ENCODE peak calls at places on chromosomes 7 and 10, in five cellular contexts. B, R, U, C and K are unnamed samples.
A peak's percentile ranks its signal among the peaks of the same experiment; 100 is the strongest.

GRCh38 chr10:24008164-24009066 is 200.5 kb upstream of the KIAA1217 start:
- DNase-seq in B (no peak), R (peak; percentile 81), U (no peak), C (no peak), K (no peak)

GRCh38 chr7:34138483-34138882 is 233.1 kb downstream of the BMPER start:
- DNase-seq in B (no peak), R (no peak), U (no peak), C (no peak), K (no peak)

GRCh38 chr7:92178928-92179373 is at the start of gene LRRD1:
- DNase-seq in B (peak; percentile 33), R (peak; percentile 83), U (peak; percentile 95), C (peak; percentile 66), K (peak; percentile 83)

GRCh38 chr7:36188923-36189322 is 35.9 kb downstream of the EEPD1 start:
- DNase-seq in B (no peak), R (no peak), U (no peak), C (no peak), K (no peak)

GRCh38 chr7:139807009-139807408 is 22.1 kb upstream of the TBXAS1 start:
- DNase-seq in B (no peak), R (peak; percentile 46), U (no peak), C (no peak), K (no peak)

GRCh38 chr10:96387151-96387550 is 28.3 kb upstream of the OPALIN start:
- DNase-seq in B (no peak), R (no peak), U (no peak), C (no peak), K (no peak)

GRCh38 chr10:43898592-43898991 is 249.9 kb upstream of the ZNF32 start:
- DNase-seq in B (no peak), R (no peak), U (no peak), C (no peak), K (no peak)

GRCh38 chr10:78196964-78197363 is 163.3 kb downstream of the RPS24 start:
- DNase-seq in B (peak; percentile 7), R (no peak), U (no peak), C (no peak), K (no peak)

GRCh38 chr7:10239643-10240345 is 733.9 kb upstream of the PHF14 start:
- DNase-seq in B (no peak), R (no peak), U (no peak), C (no peak), K (no peak)

GRCh38 chr7:88218836-88219605 is 817 bp downstream of the SRI start:
- DNase-seq in B (peak; percentile 27), R (no peak), U (peak; percentile 76), C (peak; percentile 43), K (peak; percentile 54)

GRCh38 chr7:47890125-47890524 is 58.1 kb downstream of the PKD1L1 start:
- DNase-seq in B (no peak), R (no peak), U (no peak), C (no peak), K (no peak)

GRCh38 chr7:17991866-17992648 is 35.6 kb downstream of the PRPS1L1 start:
- DNase-seq in B (no peak), R (no peak), U (no peak), C (no peak), K (no peak)

GRCh38 chr7:90618880-90619279 is 22.8 kb downstream of the CDK14 start:
- DNase-seq in B (no peak), R (no peak), U (no peak), C (no peak), K (no peak)

DNA sequence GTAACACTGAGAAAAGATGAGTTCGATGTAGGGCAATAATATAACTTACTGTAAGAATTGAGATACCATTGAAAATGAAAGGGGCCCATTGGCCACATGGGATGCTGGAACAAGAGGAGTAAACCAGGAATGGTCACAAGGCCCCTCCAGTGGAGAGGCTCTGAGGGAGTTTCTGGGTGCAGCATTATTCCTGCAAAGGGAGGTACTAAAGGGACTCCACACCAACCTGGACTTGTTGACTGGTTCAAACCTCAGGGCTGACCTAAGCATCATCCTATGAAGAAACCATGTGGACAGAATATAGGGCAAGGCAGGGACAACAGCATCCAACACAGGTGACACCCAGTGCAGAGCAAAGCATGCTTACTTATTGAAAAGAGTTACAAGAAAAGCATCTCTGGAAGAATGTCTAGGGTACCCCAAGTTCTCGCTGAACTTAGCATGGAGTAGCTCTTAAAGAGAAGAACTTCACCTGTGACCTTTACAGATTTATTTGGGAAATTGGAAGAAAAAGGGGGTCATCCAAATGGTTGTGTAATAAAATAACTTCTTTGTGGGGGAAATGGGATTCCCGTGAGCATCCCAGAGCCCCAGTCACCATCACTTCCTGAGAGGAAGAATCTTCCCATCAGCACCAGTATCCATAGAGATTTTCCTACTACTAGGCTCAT is 34.7 kb downstream of the PRSS2 start:
- DNase-seq in B (no peak), R (no peak), U (no peak), C (no peak), K (no peak)
- TF ChIP-seq FOXM1 in B (no peak), R (no peak), U (no peak), C (no peak), K (no peak)

GRCh38 chr7:51376420-51377092 is 59.9 kb upstream of the COBL start:
- DNase-seq in B (no peak), R (no peak), U (no peak), C (peak; percentile 37), K (no peak)
- TF ChIP-seq FOXM1 in B (no peak), R (no peak), U (no peak), C (peak; percentile 79), K (no peak)

GRCh38 chr7:2870471-2870941 is 26.4 kb upstream of the GNA12 start:
- DNase-seq in B (no peak), R (no peak), U (peak; percentile 29), C (no peak), K (no peak)
- TF ChIP-seq FOXM1 in B (no peak), R (no peak), U (no peak), C (no peak), K (no peak)

DNA sequence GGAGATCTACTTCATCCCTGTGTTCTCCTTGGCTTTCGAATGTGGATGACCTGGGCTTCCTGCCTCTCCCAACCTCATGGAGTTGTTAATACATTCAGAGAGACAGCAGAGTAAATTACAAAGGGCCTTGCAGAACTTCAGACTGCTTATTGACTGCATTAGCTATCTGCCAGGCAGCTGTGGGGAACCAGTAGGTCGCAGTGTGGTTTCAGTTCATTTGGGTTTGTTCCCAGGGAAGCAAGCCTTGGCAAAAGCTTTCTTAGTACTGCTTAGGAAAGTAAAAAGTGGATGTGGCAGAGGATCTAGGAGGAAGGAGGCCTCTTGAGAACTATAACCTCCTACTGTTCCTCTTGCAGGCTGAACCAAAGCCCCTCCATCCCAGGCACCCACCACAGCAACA is 9.2 kb downstream of the NPFFR1 start:
- DNase-seq in B (no peak), R (no peak), U (no peak), C (no peak), K (no peak)
- TF ChIP-seq FOXM1 in B (no peak), R (no peak), U (no peak), C (no peak), K (no peak)

DNA sequence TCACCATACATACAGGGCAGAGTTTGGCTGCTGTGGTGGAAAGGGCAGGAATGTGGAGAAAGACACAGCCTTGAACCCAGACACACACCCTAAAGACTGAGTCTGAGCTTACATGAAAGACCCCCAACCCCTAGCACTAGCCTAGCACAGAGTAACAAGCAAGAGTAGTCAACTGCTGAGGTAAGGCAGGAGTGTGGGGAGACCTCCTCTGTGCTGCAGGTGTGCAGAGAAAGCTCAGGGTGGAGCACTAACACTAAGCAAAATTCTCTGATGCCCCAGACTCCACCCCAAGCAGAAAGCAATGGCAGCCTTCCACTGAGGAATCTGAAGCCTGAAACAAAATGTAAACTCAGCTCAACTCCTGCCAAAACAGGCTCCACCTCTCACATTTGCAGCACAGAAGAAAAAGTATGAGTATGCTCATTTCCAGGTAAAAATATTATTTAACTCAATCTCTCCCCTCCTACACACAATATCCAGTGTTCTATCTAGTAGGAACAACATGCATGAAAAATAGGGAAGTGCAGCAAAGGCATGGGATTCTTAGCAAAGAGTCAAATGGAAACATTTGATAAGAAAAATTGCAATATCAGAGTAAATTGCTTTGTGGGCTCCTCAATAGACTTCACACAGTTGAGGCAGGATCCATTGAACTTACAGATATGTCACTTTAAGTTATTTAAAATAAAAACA is 151.1 kb downstream of the ANK3 start:
- DNase-seq in B (peak; percentile 23), R (no peak), U (peak; percentile 18), C (no peak), K (peak; percentile 11)
- TF ChIP-seq FOXM1 in B (no peak), R (no peak), U (no peak), C (no peak), K (no peak)

GRCh38 chr7:55365103-55365679 is at the start of gene LANCL2:
- DNase-seq in B (no peak), R (no peak), U (peak; percentile 83), C (peak; percentile 61), K (no peak)
- TF ChIP-seq FOXM1 in B (no peak), R (no peak), U (no peak), C (no peak), K (no peak)

GRCh38 chr10:117411440-117412428 is 36.5 kb upstream of the PDZD8 start:
- DNase-seq in B (no peak), R (no peak), U (peak; percentile 68), C (peak; percentile 60), K (no peak)

GRCh38 chr10:117409549-117410283 is 34.5 kb upstream of the PDZD8 start:
- DNase-seq in B (no peak), R (no peak), U (no peak), C (no peak), K (no peak)

GRCh38 chr10:117418121-117418520 is 42.9 kb upstream of the PDZD8 start:
- DNase-seq in B (no peak), R (no peak), U (no peak), C (no peak), K (no peak)

GRCh38 chr10:117412469-117413005 is 37.3 kb upstream of the PDZD8 start:
- DNase-seq in B (no peak), R (no peak), U (no peak), C (no peak), K (no peak)

DNA sequence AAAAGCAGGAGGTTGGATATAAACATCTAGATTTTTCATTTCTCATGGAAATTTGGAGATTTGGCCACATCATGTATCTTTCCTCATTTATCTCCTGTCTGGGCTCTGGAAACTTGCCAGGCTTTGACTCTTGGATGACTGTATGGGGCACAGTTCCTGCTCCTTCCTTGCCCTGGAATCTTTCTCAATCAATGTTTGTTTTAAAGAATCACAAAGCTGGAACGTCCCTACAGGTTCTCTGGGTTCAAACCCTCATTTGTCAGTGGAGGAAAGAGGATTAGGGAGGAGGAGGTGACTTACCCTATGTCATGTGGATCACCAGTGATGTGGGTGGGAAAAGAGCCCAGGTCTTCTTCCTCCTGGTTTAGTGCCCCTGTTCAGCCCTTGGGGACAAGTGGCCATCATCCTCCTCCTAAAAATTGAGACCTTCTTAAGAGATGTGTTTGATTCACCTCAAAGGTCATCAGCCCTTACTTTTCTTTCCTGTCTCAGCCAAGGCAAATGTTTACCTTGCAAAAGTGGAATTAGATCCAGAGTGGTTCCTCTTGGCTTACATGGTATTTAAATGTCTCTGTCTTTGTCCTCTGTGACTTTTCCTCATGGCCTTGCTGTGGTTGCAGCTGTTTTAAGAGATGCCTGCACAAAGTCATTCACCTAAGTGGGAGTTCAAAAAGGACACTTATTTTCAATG is 38.8 kb upstream of the PDZD8 start:
- DNase-seq in B (no peak), R (peak; percentile 16), U (no peak), C (no peak), K (no peak)
- TF ChIP-seq FOXM1 in B (no peak), R (no peak), U (no peak), C (no peak), K (no peak)